ENCODE peak calls at places on chromosomes 4 and X, in six cellular contexts. One of them, this sample, is unnamed.

GRCh38 chr4:99856166-99856565 is 38.1 kb downstream of the LAMTOR3 start:
- DNase-seq in osteocyte: no peak
- DNase-seq in AG09309: peak
- DNase-seq in WTC11: no peak
- DNase-seq in lower leg skin: no peak
- DNase-seq in HFF-Myc: peak
- DNase-seq in this sample: no peak

GRCh38 chrX:33465137-33465536 is 253.8 kb upstream of the DMD start:
- DNase-seq in HFF-Myc: no peak
- DNase-seq in osteocyte: no peak
- DNase-seq in AG09309: no peak
- DNase-seq in lower leg skin: no peak
- DNase-seq in WTC11: no peak
- DNase-seq in this sample: no peak

GRCh38 chr4:24093446-24093845 is 203.6 kb upstream of the PPARGC1A start:
- DNase-seq in lower leg skin: no peak
- DNase-seq in WTC11: no peak
- DNase-seq in osteocyte: no peak
- DNase-seq in AG09309: no peak
- DNase-seq in HFF-Myc: no peak
- DNase-seq in this sample: no peak

GRCh38 chrX:133054761-133055385 is 42.0 kb downstream of the USP26 start:
- DNase-seq in osteocyte: no peak
- DNase-seq in HFF-Myc: no peak
- DNase-seq in WTC11: no peak
- DNase-seq in AG09309: no peak
- DNase-seq in lower leg skin: no peak
- DNase-seq in this sample: no peak

GRCh38 chr4:185640809-185641675 is 105.7 kb upstream of the PDLIM3 start:
- DNase-seq in lower leg skin: no peak
- DNase-seq in WTC11: no peak
- DNase-seq in osteocyte: no peak
- DNase-seq in AG09309: peak
- DNase-seq in HFF-Myc: peak
- DNase-seq in this sample: peak

GRCh38 chrX:115625577-115626301 is 64.8 kb downstream of the PLS3 start:
- DNase-seq in HFF-Myc: no peak
- DNase-seq in WTC11: no peak
- DNase-seq in lower leg skin: no peak
- DNase-seq in osteocyte: no peak
- DNase-seq in AG09309: peak
- DNase-seq in this sample: no peak

GRCh38 chrX:134542485-134542884 is 82.5 kb downstream of the HPRT1 start:
- DNase-seq in WTC11: no peak
- DNase-seq in HFF-Myc: no peak
- DNase-seq in lower leg skin: no peak
- DNase-seq in osteocyte: no peak
- DNase-seq in AG09309: no peak
- DNase-seq in this sample: no peak

GRCh38 chr4:2637956-2638552 is 101.6 kb downstream of the FAM193A start:
- DNase-seq in AG09309: no peak
- DNase-seq in osteocyte: no peak
- DNase-seq in lower leg skin: peak
- DNase-seq in HFF-Myc: no peak
- DNase-seq in WTC11: no peak
- DNase-seq in this sample: no peak

GRCh38 chr4:145679991-145680455 is at the start of gene C4orf51:
- DNase-seq in osteocyte: no peak
- DNase-seq in AG09309: peak
- DNase-seq in WTC11: no peak
- DNase-seq in HFF-Myc: peak
- DNase-seq in lower leg skin: no peak
- DNase-seq in this sample: peak

GRCh38 chr4:138890921-138891570 is 124.5 kb upstream of the NOCT start:
- DNase-seq in WTC11: no peak
- DNase-seq in lower leg skin: no peak
- DNase-seq in osteocyte: no peak
- DNase-seq in AG09309: no peak
- DNase-seq in HFF-Myc: no peak
- DNase-seq in this sample: no peak

GRCh38 chrX:153588782-153589446 is 10.0 kb downstream of the CCNQ start:
- DNase-seq in osteocyte: no peak
- DNase-seq in lower leg skin: no peak
- DNase-seq in HFF-Myc: no peak
- DNase-seq in WTC11: no peak
- DNase-seq in AG09309: no peak
- DNase-seq in this sample: no peak

GRCh38 chr4:165974647-165975335 is 101.8 kb downstream of the TLL1 start:
- DNase-seq in HFF-Myc: no peak
- DNase-seq in lower leg skin: no peak
- DNase-seq in WTC11: no peak
- DNase-seq in AG09309: no peak
- DNase-seq in osteocyte: no peak
- DNase-seq in this sample: no peak

GRCh38 chr4:135515295-135515694 is 1313.7 kb upstream of the PABPC4L start:
- DNase-seq in HFF-Myc: no peak
- DNase-seq in WTC11: no peak
- DNase-seq in AG09309: no peak
- DNase-seq in lower leg skin: no peak
- DNase-seq in osteocyte: no peak
- DNase-seq in this sample: no peak

GRCh38 chr4:7763788-7764187 is 175.9 kb downstream of the AFAP1 start:
- DNase-seq in osteocyte: no peak
- DNase-seq in WTC11: no peak
- DNase-seq in lower leg skin: no peak
- DNase-seq in AG09309: no peak
- DNase-seq in HFF-Myc: no peak
- DNase-seq in this sample: no peak

GRCh38 chr4:38785901-38786402 is 3.2 kb upstream of the TLR10 start:
- DNase-seq in AG09309: no peak
- DNase-seq in HFF-Myc: no peak
- DNase-seq in osteocyte: no peak
- DNase-seq in lower leg skin: no peak
- DNase-seq in WTC11: no peak
- DNase-seq in this sample: no peak

GRCh38 chr4:17763352-17763890 is 18.0 kb downstream of the FAM184B start:
- DNase-seq in HFF-Myc: no peak
- DNase-seq in WTC11: no peak
- DNase-seq in osteocyte: no peak
- DNase-seq in AG09309: no peak
- DNase-seq in lower leg skin: no peak
- DNase-seq in this sample: no peak

GRCh38 chr4:152825336-152825735 is 45.6 kb downstream of the ARFIP1 start:
- DNase-seq in WTC11: no peak
- DNase-seq in osteocyte: no peak
- DNase-seq in lower leg skin: no peak
- DNase-seq in HFF-Myc: no peak
- DNase-seq in AG09309: no peak
- DNase-seq in this sample: no peak

GRCh38 chr4:151004222-151004621 is 10.9 kb downstream of the LRBA start:
- DNase-seq in osteocyte: no peak
- DNase-seq in HFF-Myc: no peak
- DNase-seq in lower leg skin: no peak
- DNase-seq in AG09309: no peak
- DNase-seq in WTC11: no peak
- DNase-seq in this sample: no peak

GRCh38 chr4:40340034-40340433 is 4.9 kb downstream of the CHRNA9 start:
- DNase-seq in lower leg skin: no peak
- DNase-seq in WTC11: no peak
- DNase-seq in AG09309: no peak
- DNase-seq in osteocyte: no peak
- DNase-seq in HFF-Myc: no peak
- DNase-seq in this sample: no peak

GRCh38 chr4:2923678-2924173 is 39.5 kb downstream of the NOP14 start:
- DNase-seq in lower leg skin: peak
- DNase-seq in AG09309: no peak
- DNase-seq in HFF-Myc: no peak
- DNase-seq in WTC11: no peak
- DNase-seq in osteocyte: no peak
- DNase-seq in this sample: no peak

GRCh38 chr4:7234355-7235029 is 42.2 kb downstream of the SORCS2 start:
- DNase-seq in HFF-Myc: no peak
- DNase-seq in AG09309: no peak
- DNase-seq in lower leg skin: no peak
- DNase-seq in WTC11: no peak
- DNase-seq in osteocyte: no peak
- DNase-seq in this sample: no peak

GRCh38 chrX:3141031-3141430 is 99.8 kb downstream of the ARSF start:
- DNase-seq in AG09309: no peak
- DNase-seq in HFF-Myc: no peak
- DNase-seq in osteocyte: no peak
- DNase-seq in lower leg skin: no peak
- DNase-seq in WTC11: no peak
- DNase-seq in this sample: no peak

GRCh38 chrX:7462110-7462509 is 314.2 kb upstream of the PUDP start:
- DNase-seq in HFF-Myc: no peak
- DNase-seq in AG09309: no peak
- DNase-seq in lower leg skin: no peak
- DNase-seq in osteocyte: no peak
- DNase-seq in WTC11: peak
- DNase-seq in this sample: no peak

GRCh38 chr4:2923141-2923551 is 40.1 kb downstream of the NOP14 start:
- DNase-seq in osteocyte: no peak
- DNase-seq in WTC11: no peak
- DNase-seq in lower leg skin: peak
- DNase-seq in HFF-Myc: no peak
- DNase-seq in AG09309: no peak
- DNase-seq in this sample: no peak

GRCh38 chr4:183821090-183821853 is 83.8 kb upstream of the STOX2 start:
- DNase-seq in HFF-Myc: no peak
- DNase-seq in lower leg skin: no peak
- DNase-seq in osteocyte: no peak
- DNase-seq in WTC11: no peak
- DNase-seq in AG09309: no peak
- DNase-seq in this sample: no peak

GRCh38 chrX:115147220-115147619 is 42.0 kb upstream of the RBMXL3 start:
- DNase-seq in WTC11: no peak
- DNase-seq in osteocyte: no peak
- DNase-seq in AG09309: no peak
- DNase-seq in HFF-Myc: no peak
- DNase-seq in lower leg skin: no peak
- DNase-seq in this sample: no peak

GRCh38 chr4:24975505-24975904 is 55.2 kb downstream of the LGI2 start:
- DNase-seq in lower leg skin: no peak
- DNase-seq in HFF-Myc: no peak
- DNase-seq in osteocyte: no peak
- DNase-seq in WTC11: no peak
- DNase-seq in AG09309: no peak
- DNase-seq in this sample: no peak

GRCh38 chr4:129641179-129641578 is 545.2 kb downstream of the C4orf33 start:
- DNase-seq in WTC11: peak
- DNase-seq in osteocyte: no peak
- DNase-seq in AG09309: no peak
- DNase-seq in HFF-Myc: peak
- DNase-seq in lower leg skin: no peak
- DNase-seq in this sample: peak
- TF ChIP-seq CTCF in WTC11: peak
- TF ChIP-seq CTCF in osteocyte: peak
- TF ChIP-seq CTCF in AG09309: peak
- TF ChIP-seq CTCF in HFF-Myc: peak
- TF ChIP-seq CTCF in lower leg skin: no peak
- TF ChIP-seq CTCF in this sample: peak

GRCh38 chr4:41957634-41958033 is 22.4 kb downstream of the TMEM33 start:
- DNase-seq in lower leg skin: no peak
- DNase-seq in HFF-Myc: no peak
- DNase-seq in WTC11: no peak
- DNase-seq in osteocyte: no peak
- DNase-seq in AG09309: no peak
- DNase-seq in this sample: no peak
- TF ChIP-seq CTCF in lower leg skin: no peak
- TF ChIP-seq CTCF in HFF-Myc: no peak
- TF ChIP-seq CTCF in WTC11: peak
- TF ChIP-seq CTCF in osteocyte: peak
- TF ChIP-seq CTCF in AG09309: peak
- TF ChIP-seq CTCF in this sample: peak

DNA sequence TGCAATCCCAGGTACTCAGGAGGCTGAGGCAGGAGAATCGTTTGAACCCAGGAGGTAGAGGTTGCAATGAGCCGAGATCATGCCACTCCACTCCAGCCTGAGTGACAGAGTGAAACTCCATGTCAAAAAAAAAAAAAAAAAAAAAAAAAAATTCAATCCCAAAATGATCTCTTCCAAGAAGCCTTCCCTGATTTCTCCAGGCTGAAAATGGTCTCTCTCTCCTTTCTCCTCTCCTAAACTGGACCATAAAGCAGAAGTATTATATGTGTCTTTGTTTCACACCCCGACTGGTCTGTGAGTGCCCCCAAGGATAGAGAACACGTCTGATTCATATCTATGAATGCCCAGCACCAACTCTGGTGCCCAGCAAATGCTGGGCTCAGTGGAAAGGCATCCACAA is 17.3 kb upstream of the KDM5C start:
- DNase-seq in osteocyte: no peak
- DNase-seq in WTC11: no peak
- DNase-seq in lower leg skin: no peak
- DNase-seq in HFF-Myc: no peak
- DNase-seq in AG09309: no peak
- DNase-seq in this sample: no peak
- TF ChIP-seq CTCF in osteocyte: no peak
- TF ChIP-seq CTCF in WTC11: no peak
- TF ChIP-seq CTCF in lower leg skin: no peak
- TF ChIP-seq CTCF in HFF-Myc: no peak
- TF ChIP-seq CTCF in AG09309: no peak
- TF ChIP-seq CTCF in this sample: no peak

GRCh38 chr4:60863442-60863841 is 336.7 kb upstream of the ADGRL3 start:
- DNase-seq in lower leg skin: no peak
- DNase-seq in WTC11: no peak
- DNase-seq in HFF-Myc: no peak
- DNase-seq in osteocyte: no peak
- DNase-seq in AG09309: no peak
- DNase-seq in this sample: no peak

GRCh38 chr4:60868232-60868960 is 331.7 kb upstream of the ADGRL3 start:
- DNase-seq in WTC11: no peak
- DNase-seq in HFF-Myc: no peak
- DNase-seq in lower leg skin: no peak
- DNase-seq in osteocyte: no peak
- DNase-seq in AG09309: no peak
- DNase-seq in this sample: no peak

DNA sequence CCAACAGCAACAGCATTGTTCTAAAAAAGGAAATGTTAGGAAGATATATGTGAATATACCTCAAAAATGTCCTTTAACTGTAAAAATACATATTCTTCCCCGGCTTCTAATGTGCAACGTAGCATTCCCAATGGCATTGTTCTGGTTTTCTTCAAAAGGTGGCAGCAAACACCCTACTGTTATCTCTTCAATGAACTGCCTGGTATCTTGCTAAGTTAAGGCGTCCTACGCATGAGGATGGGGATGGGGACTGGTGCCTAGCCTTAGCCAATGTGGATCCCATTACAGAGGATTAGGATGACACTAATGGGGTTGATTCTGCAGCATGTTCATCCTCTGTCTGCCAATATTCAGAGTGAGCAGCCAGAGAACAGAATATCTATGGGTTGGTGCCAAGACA is 334.9 kb upstream of the ADGRL3 start:
- DNase-seq in osteocyte: no peak
- DNase-seq in AG09309: no peak
- DNase-seq in lower leg skin: no peak
- DNase-seq in WTC11: no peak
- DNase-seq in HFF-Myc: no peak
- DNase-seq in this sample: no peak
- TF ChIP-seq CTCF in osteocyte: peak
- TF ChIP-seq CTCF in AG09309: no peak
- TF ChIP-seq CTCF in lower leg skin: no peak
- TF ChIP-seq CTCF in WTC11: no peak
- TF ChIP-seq CTCF in HFF-Myc: no peak
- TF ChIP-seq CTCF in this sample: no peak

This sample was measured in AG09319.